ENCODE peak calls at places on chromosomes 6 and 20, in nine cellular contexts. One of them, this sample, is unnamed.

GRCh38 chr20:40332167-40332566 is 356.9 kb downstream of the MAFB start:
- DNase-seq in PC-9: no peak
- DNase-seq in WTC11: no peak
- DNase-seq in stimulated activated CD4-positive, alpha-beta T cell treated with anti-CD3 and anti-CD28 coated beads, Interleukin-2, amount 100 ng/mL, for 48 hours: no peak
- DNase-seq in lung: no peak
- DNase-seq in CD8-positive, alpha-beta T cell: no peak
- DNase-seq in tibial artery: no peak
- DNase-seq in amniotic stem cell: no peak
- DNase-seq in AG10803: no peak
- DNase-seq in this sample: no peak

GRCh38 chr6:137309078-137309762 is 90.0 kb upstream of the IFNGR1 start:
- DNase-seq in AG10803: peak
- DNase-seq in WTC11: peak
- DNase-seq in lung: peak
- DNase-seq in CD8-positive, alpha-beta T cell: no peak
- DNase-seq in amniotic stem cell: peak
- DNase-seq in stimulated activated CD4-positive, alpha-beta T cell treated with anti-CD3 and anti-CD28 coated beads, Interleukin-2, amount 100 ng/mL, for 48 hours: no peak
- DNase-seq in tibial artery: peak
- DNase-seq in PC-9: peak
- DNase-seq in this sample: peak

GRCh38 chr6:53437557-53438202 is 88.9 kb upstream of the ELOVL5 start:
- DNase-seq in WTC11: peak
- DNase-seq in tibial artery: no peak
- DNase-seq in AG10803: peak
- DNase-seq in PC-9: peak
- DNase-seq in lung: peak
- DNase-seq in CD8-positive, alpha-beta T cell: peak
- DNase-seq in stimulated activated CD4-positive, alpha-beta T cell treated with anti-CD3 and anti-CD28 coated beads, Interleukin-2, amount 100 ng/mL, for 48 hours: no peak
- DNase-seq in amniotic stem cell: no peak
- DNase-seq in this sample: peak

GRCh38 chr6:111072801-111073360 is 14.4 kb upstream of the SLC16A10 start:
- DNase-seq in PC-9: no peak
- DNase-seq in amniotic stem cell: no peak
- DNase-seq in AG10803: no peak
- DNase-seq in CD8-positive, alpha-beta T cell: no peak
- DNase-seq in stimulated activated CD4-positive, alpha-beta T cell treated with anti-CD3 and anti-CD28 coated beads, Interleukin-2, amount 100 ng/mL, for 48 hours: no peak
- DNase-seq in WTC11: no peak
- DNase-seq in tibial artery: no peak
- DNase-seq in lung: no peak
- DNase-seq in this sample: no peak

GRCh38 chr6:149560736-149561135 is 5.4 kb upstream of the GINM1 start:
- DNase-seq in AG10803: no peak
- DNase-seq in WTC11: peak
- DNase-seq in amniotic stem cell: no peak
- DNase-seq in stimulated activated CD4-positive, alpha-beta T cell treated with anti-CD3 and anti-CD28 coated beads, Interleukin-2, amount 100 ng/mL, for 48 hours: no peak
- DNase-seq in CD8-positive, alpha-beta T cell: no peak
- DNase-seq in PC-9: no peak
- DNase-seq in tibial artery: no peak
- DNase-seq in lung: no peak
- DNase-seq in this sample: peak

GRCh38 chr6:147117580-147117979 is 86.6 kb upstream of the STXBP5 start:
- DNase-seq in tibial artery: no peak
- DNase-seq in AG10803: peak
- DNase-seq in stimulated activated CD4-positive, alpha-beta T cell treated with anti-CD3 and anti-CD28 coated beads, Interleukin-2, amount 100 ng/mL, for 48 hours: no peak
- DNase-seq in WTC11: no peak
- DNase-seq in amniotic stem cell: no peak
- DNase-seq in CD8-positive, alpha-beta T cell: no peak
- DNase-seq in lung: no peak
- DNase-seq in PC-9: no peak
- DNase-seq in this sample: no peak

GRCh38 chr6:108781419-108782110 is 66.7 kb upstream of the ARMC2 start:
- DNase-seq in WTC11: peak
- DNase-seq in CD8-positive, alpha-beta T cell: no peak
- DNase-seq in tibial artery: peak
- DNase-seq in lung: no peak
- DNase-seq in PC-9: no peak
- DNase-seq in stimulated activated CD4-positive, alpha-beta T cell treated with anti-CD3 and anti-CD28 coated beads, Interleukin-2, amount 100 ng/mL, for 48 hours: no peak
- DNase-seq in AG10803: peak
- DNase-seq in amniotic stem cell: no peak
- DNase-seq in this sample: no peak

GRCh38 chr6:90362273-90362672 is 65.6 kb upstream of the BACH2 start:
- DNase-seq in lung: no peak
- DNase-seq in CD8-positive, alpha-beta T cell: no peak
- DNase-seq in WTC11: no peak
- DNase-seq in amniotic stem cell: no peak
- DNase-seq in stimulated activated CD4-positive, alpha-beta T cell treated with anti-CD3 and anti-CD28 coated beads, Interleukin-2, amount 100 ng/mL, for 48 hours: no peak
- DNase-seq in tibial artery: no peak
- DNase-seq in AG10803: no peak
- DNase-seq in PC-9: no peak
- DNase-seq in this sample: no peak

GRCh38 chr6:16964553-16965499 is 137.0 kb upstream of the STMND1 start:
- DNase-seq in PC-9: peak
- DNase-seq in lung: peak
- DNase-seq in CD8-positive, alpha-beta T cell: peak
- DNase-seq in stimulated activated CD4-positive, alpha-beta T cell treated with anti-CD3 and anti-CD28 coated beads, Interleukin-2, amount 100 ng/mL, for 48 hours: peak
- DNase-seq in AG10803: peak
- DNase-seq in amniotic stem cell: peak
- DNase-seq in WTC11: peak
- DNase-seq in tibial artery: peak
- DNase-seq in this sample: peak

GRCh38 chr20:44074252-44075151 is 112.5 kb downstream of the JPH2 start:
- DNase-seq in PC-9: no peak
- DNase-seq in lung: no peak
- DNase-seq in tibial artery: peak
- DNase-seq in stimulated activated CD4-positive, alpha-beta T cell treated with anti-CD3 and anti-CD28 coated beads, Interleukin-2, amount 100 ng/mL, for 48 hours: no peak
- DNase-seq in AG10803: peak
- DNase-seq in CD8-positive, alpha-beta T cell: no peak
- DNase-seq in WTC11: no peak
- DNase-seq in amniotic stem cell: peak
- DNase-seq in this sample: no peak

GRCh38 chr6:170140129-170140528 is 150.7 kb downstream of the DLL1 start:
- DNase-seq in PC-9: no peak
- DNase-seq in stimulated activated CD4-positive, alpha-beta T cell treated with anti-CD3 and anti-CD28 coated beads, Interleukin-2, amount 100 ng/mL, for 48 hours: no peak
- DNase-seq in CD8-positive, alpha-beta T cell: no peak
- DNase-seq in amniotic stem cell: no peak
- DNase-seq in AG10803: no peak
- DNase-seq in lung: no peak
- DNase-seq in tibial artery: peak
- DNase-seq in WTC11: no peak
- DNase-seq in this sample: no peak

This sample was measured in Calu3.